ENCODE peak calls at places on chromosomes 5 and 9, in eight cellular contexts. M, T, X, C, F, A, P and Q are unnamed samples.

GRCh38 chr5:132060501-132061161 is at the start of gene IL3:
- DNase-seq in T (no peak), F (no peak), X (no peak), C (no peak), P (no peak), M (no peak), A (peak; percentile 10), Q (no peak)

GRCh38 chr9:14271078-14271673 is 42.8 kb downstream of the NFIB start:
- DNase-seq in F (no peak), A (peak; percentile 60), T (peak; percentile 88), P (peak; percentile 75), M (no peak), X (peak; percentile 75), C (no peak), Q (peak; percentile 95)

GRCh38 chr9:121285835-121286687 is 18.1 kb downstream of the GSN start:
- DNase-seq in F (no peak), A (no peak), C (no peak), M (no peak), P (peak; percentile 85), X (no peak), T (no peak), Q (no peak)

GRCh38 chr5:181207214-181207959 is 2.4 kb upstream of the TRIM7 start:
- DNase-seq in X (no peak), T (no peak), A (no peak), F (peak; percentile 83), P (peak; percentile 62), M (peak; percentile 72), C (peak; percentile 64), Q (no peak)

GRCh38 chr9:14133394-14133793 is 180.5 kb downstream of the NFIB start:
- DNase-seq in T (no peak), A (no peak), X (no peak), M (no peak), C (no peak), P (no peak), F (no peak), Q (no peak)

GRCh38 chr5:59401637-59402036 is 491.9 kb downstream of the PDE4D start:
- DNase-seq in A (no peak), T (peak; percentile 79), X (no peak), P (no peak), M (no peak), C (no peak), F (no peak), Q (peak; percentile 20)

GRCh38 chr5:64680289-64680688 is 10.0 kb upstream of the SHISAL2B start:
- DNase-seq in P (no peak), M (no peak), F (no peak), C (no peak), X (no peak), T (no peak), A (no peak), Q (no peak)

GRCh38 chr9:33453999-33454660 is 6.7 kb upstream of the AQP3 start:
- DNase-seq in P (no peak), M (no peak), F (no peak), C (no peak), X (no peak), T (no peak), A (no peak), Q (no peak)

GRCh38 chr5:125316386-125316785 is 569.9 kb upstream of the ZNF608 start:
- DNase-seq in M (no peak), F (no peak), P (no peak), T (no peak), C (no peak), A (no peak), X (no peak), Q (no peak)

GRCh38 chr5:34522599-34523381 is 133.3 kb upstream of the RAI14 start:
- DNase-seq in X (peak; percentile 65), C (peak; percentile 36), F (no peak), A (peak; percentile 35), P (peak; percentile 68), T (peak; percentile 86), M (peak; percentile 11), Q (peak; percentile 80)

GRCh38 chr9:81823672-81824554 is 104.3 kb upstream of the SPATA31D4 start:
- DNase-seq in T (no peak), X (peak; percentile 6), F (no peak), P (no peak), C (no peak), A (no peak), M (no peak), Q (no peak)

GRCh38 chr5:150763023-150763793 is 4.4 kb upstream of the DCTN4 start:
- DNase-seq in T (peak; percentile 12), C (no peak), M (no peak), F (no peak), A (peak; percentile 37), X (no peak), P (peak; percentile 61), Q (peak; percentile 89)

GRCh38 chr5:98913911-98914310 is 14.9 kb downstream of the CHD1 start:
- DNase-seq in M (no peak), X (no peak), F (no peak), C (no peak), P (no peak), T (no peak), A (no peak), Q (no peak)

GRCh38 chr9:106771618-106772017 is 91.3 kb upstream of the ZNF462 start:
- DNase-seq in T (no peak), M (no peak), A (no peak), X (no peak), C (no peak), F (no peak), P (peak; percentile 76), Q (no peak)

GRCh38 chr9:117718701-117719100 is 14.5 kb downstream of the TLR4 start:
- DNase-seq in X (no peak), C (no peak), M (no peak), T (no peak), F (no peak), P (no peak), A (no peak), Q (no peak)

GRCh38 chr9:84297162-84297821 is 43.3 kb downstream of the SLC28A3 start:
- DNase-seq in C (no peak), X (no peak), T (no peak), F (no peak), A (no peak), M (no peak), P (no peak), Q (no peak)

GRCh38 chr9:36486933-36487481 is 85.7 kb upstream of the MELK start:
- DNase-seq in M (peak; percentile 28), F (peak; percentile 41), T (no peak), P (peak; percentile 66), X (no peak), C (peak; percentile 29), A (peak; percentile 21), Q (no peak)

GRCh38 chr5:19241690-19242089 is 746.3 kb downstream of the CDH18 start:
- DNase-seq in M (no peak), T (no peak), A (no peak), C (no peak), X (no peak), P (no peak), F (no peak), Q (no peak)

GRCh38 chr5:6943197-6943596 is 230.0 kb downstream of the TENT4A start:
- DNase-seq in C (no peak), F (no peak), M (no peak), P (no peak), A (no peak), X (no peak), T (no peak), Q (no peak)

GRCh38 chr5:45521067-45521466 is 175.1 kb downstream of the HCN1 start:
- DNase-seq in X (no peak), M (no peak), P (peak; percentile 23), A (no peak), F (no peak), T (peak; percentile 52), C (no peak), Q (no peak)

GRCh38 chr9:92142329-92142728 is 27.1 kb upstream of the SPTLC1 start:
- DNase-seq in F (no peak), P (no peak), C (no peak), M (no peak), A (no peak), T (no peak), X (no peak), Q (no peak)

GRCh38 chr9:15243086-15243485 is 63.9 kb downstream of the TTC39B start:
- DNase-seq in C (no peak), F (no peak), A (no peak), T (no peak), P (no peak), X (no peak), M (no peak), Q (no peak)

GRCh38 chr9:136330406-136330990 is 3.2 kb downstream of the GPSM1 start:
- DNase-seq in A (no peak), T (no peak), C (no peak), F (no peak), X (no peak), M (no peak), P (no peak), Q (no peak)

GRCh38 chr5:150021491-150022162 is 21.1 kb downstream of the HMGXB3 start:
- DNase-seq in T (no peak), P (no peak), A (no peak), F (no peak), C (no peak), M (no peak), X (no peak), Q (no peak)

GRCh38 chr9:128206484-128206883 is 3.3 kb downstream of the DNM1 start:
- DNase-seq in T (no peak), A (no peak), C (no peak), P (no peak), F (no peak), X (no peak), M (no peak), Q (no peak)

GRCh38 chr9:124320062-124320973 is 62.6 kb downstream of the NEK6 start:
- DNase-seq in P (peak; percentile 76), T (peak; percentile 51), C (peak; percentile 22), M (no peak), X (peak; percentile 66), A (no peak), F (no peak), Q (peak; percentile 73)

GRCh38 chr5:149317281-149318048 is 27.8 kb upstream of the GRPEL2 start:
- DNase-seq in X (no peak), T (peak; percentile 8), F (no peak), M (peak; percentile 17), A (no peak), P (no peak), C (no peak), Q (peak; percentile 23)